ENCODE peak calls at places on chromosomes 4 and X, in six cellular contexts. W is activated T-cell treated with anti-CD3 and anti-CD28 coated beads for 48 hours; O is CD8-positive, alpha-beta T cell; V is stimulated activated CD8-positive, alpha-beta memory T cell treated with anti-CD3 and anti-CD28 coated beads, Interleukin-4, amount 100 ng/mL, for 4 hours; X is central memory CD8-positive, alpha-beta T cell; P is GM20000. K is an unnamed sample.

GRCh38 chr4:85677286-85677685 is 202.3 kb downstream of the ARHGAP24 start:
- DNase-seq in W (no peak), O (no peak), V (no peak), X (no peak), P (no peak), K (no peak)

GRCh38 chrX:39726810-39727209 is 370.9 kb downstream of the BCOR start:
- DNase-seq in W (no peak), O (no peak), V (no peak), X (no peak), P (no peak), K (no peak)

GRCh38 chrX:154043003-154043402 is 23.3 kb upstream of the IRAK1 start:
- DNase-seq in W (no peak), O (no peak), V (no peak), X (no peak), P (no peak), K (no peak)

GRCh38 chrX:85244411-85245210 is 820 bp downstream of the ZNF711 start:
- DNase-seq in W (no peak), O (peak), V (no peak), X (no peak), P (peak), K (peak)

GRCh38 chr4:19940861-19941260 is 310.8 kb upstream of the SLIT2 start:
- DNase-seq in W (no peak), O (no peak), V (no peak), X (no peak), P (no peak), K (no peak)

GRCh38 chr4:8850074-8850829 is 21.4 kb downstream of the HMX1 start:
- DNase-seq in W (no peak), O (no peak), V (no peak), X (no peak), P (no peak), K (peak)

GRCh38 chr4:148162554-148162953 is 279.7 kb downstream of the NR3C2 start:
- DNase-seq in W (no peak), O (no peak), V (no peak), X (no peak), P (no peak), K (no peak)

GRCh38 chr4:79198886-79199591 is 126.8 kb downstream of the NAA11 start:
- DNase-seq in W (no peak), O (no peak), V (no peak), X (no peak), P (no peak), K (no peak)

GRCh38 chrX:619451-619811 is 11.2 kb upstream of the SHOX start:
- DNase-seq in W (no peak), O (no peak), V (no peak), X (peak), P (no peak), K (no peak)

GRCh38 chrX:134443020-134443419 is 16.9 kb upstream of the HPRT1 start:
- DNase-seq in W (no peak), O (no peak), V (no peak), X (no peak), P (no peak), K (no peak)

GRCh38 chr4:124980276-124980752 is 267.8 kb upstream of the ANKRD50 start:
- DNase-seq in W (no peak), O (no peak), V (no peak), X (no peak), P (no peak), K (no peak)

GRCh38 chr4:148914734-148915133 is 472.5 kb upstream of the NR3C2 start:
- DNase-seq in W (no peak), O (no peak), V (no peak), X (no peak), P (no peak), K (no peak)

GRCh38 chr4:170007113-170007512 is 19.1 kb downstream of the MFAP3L start:
- DNase-seq in W (no peak), O (no peak), V (no peak), X (no peak), P (no peak), K (no peak)

GRCh38 chrX:121161501-121161933 is 114.1 kb downstream of the GLUD2 start:
- DNase-seq in W (peak), O (no peak), V (no peak), X (no peak), P (no peak), K (no peak)

GRCh38 chr4:140426610-140427103 is 791 bp downstream of the CLGN start:
- DNase-seq in W (peak), O (no peak), V (no peak), X (no peak), P (peak), K (no peak)

GRCh38 chrX:64885850-64886249 is 90.4 kb downstream of the ZC4H2 start:
- DNase-seq in W (no peak), O (no peak), V (no peak), X (no peak), P (no peak), K (peak)

GRCh38 chrX:24647257-24648058 is at the start of gene PCYT1B:
- DNase-seq in W (peak), O (peak), V (peak), X (peak), P (peak), K (peak)

GRCh38 chr4:99826016-99826415 is 9.4 kb downstream of the DAPP1 start:
- DNase-seq in W (no peak), O (no peak), V (no peak), X (no peak), P (no peak), K (no peak)

GRCh38 chrX:116873678-116874077 is 410.9 kb upstream of the CT83 start:
- DNase-seq in W (no peak), O (no peak), V (no peak), X (no peak), P (no peak), K (no peak)

GRCh38 chr4:173526034-173526482 is 4.0 kb downstream of the HAND2 start:
- DNase-seq in W (no peak), O (no peak), V (no peak), X (no peak), P (no peak), K (peak)

GRCh38 chrX:111652719-111653118 is 28.3 kb upstream of the ALG13 start:
- DNase-seq in W (no peak), O (no peak), V (no peak), X (no peak), P (no peak), K (no peak)

GRCh38 chrX:102067966-102068723 is 57.3 kb upstream of the TCEAL2 start:
- DNase-seq in W (no peak), O (peak), V (no peak), X (no peak), P (no peak), K (peak)

GRCh38 chr4:10173754-10174749 is 57.5 kb upstream of the WDR1 start:
- DNase-seq in W (no peak), O (no peak), V (no peak), X (no peak), P (no peak), K (no peak)

GRCh38 chrX:11450354-11450753 is 157.1 kb downstream of the AMELX start:
- DNase-seq in W (no peak), O (no peak), V (no peak), X (no peak), P (no peak), K (no peak)

GRCh38 chrX:24423960-24424359 is 41.1 kb upstream of the PDK3 start:
- DNase-seq in W (no peak), O (no peak), V (no peak), X (no peak), P (no peak), K (no peak)

GRCh38 chr4:151671541-151672059 is 89.2 kb downstream of the GATB start:
- DNase-seq in W (no peak), O (no peak), V (no peak), X (no peak), P (no peak), K (peak)

GRCh38 chr4:33453436-33453835 is 2733.3 kb downstream of the PCDH7 start:
- DNase-seq in W (no peak), O (no peak), V (no peak), X (no peak), P (no peak), K (no peak)

GRCh38 chrX:111352424-111352823 is 59.6 kb downstream of the DCX start:
- DNase-seq in W (no peak), O (no peak), V (no peak), X (no peak), P (no peak), K (no peak)

GRCh38 chr4:15100994-15101695 is 98.9 kb downstream of the CPEB2 start:
- DNase-seq in W (no peak), O (no peak), V (no peak), X (no peak), P (no peak), K (no peak)

GRCh38 chr4:97747945-97748344 is 395.3 kb downstream of the STPG2 start:
- DNase-seq in W (no peak), O (no peak), V (no peak), X (no peak), P (no peak), K (no peak)

GRCh38 chr4:139589619-139590018 is 33.6 kb upstream of the SETD7 start:
- DNase-seq in W (no peak), O (no peak), V (no peak), X (no peak), P (no peak), K (no peak)

GRCh38 chrX:82362990-82363389 is 1145.1 kb upstream of the POU3F4 start:
- DNase-seq in W (no peak), O (no peak), V (no peak), X (no peak), P (no peak), K (no peak)

GRCh38 chr4:67288964-67289363 is 256.3 kb downstream of the CENPC start:
- DNase-seq in W (peak), O (no peak), V (no peak), X (no peak), P (peak), K (peak)

GRCh38 chr4:124018383-124019317 is 622.1 kb downstream of the SPRY1 start:
- DNase-seq in W (no peak), O (no peak), V (no peak), X (no peak), P (peak), K (peak)

GRCh38 chr4:71472946-71473345 is 134.1 kb downstream of the SLC4A4 start:
- DNase-seq in W (no peak), O (no peak), V (no peak), X (no peak), P (no peak), K (no peak)